ENCODE peak calls at places on chromosome X, in nine cellular contexts. L is brain microvascular endothelial cell; X is neuronal stem cell; F is tibial artery; M is PC-3; Z is WERI-Rb-1; J is aorta; U is spleen; K is naive thymus-derived CD4-positive, alpha-beta T cell. T is an unnamed sample. For H3K36me3, the result is how much of the 10 kb centered on the place peaks cover.

GRCh38 chrX:29530520-29530919 is 684.8 kb upstream of the MAGEB2 start:
- DNase-seq in K (no peak), U (no peak), Z (no peak), X (no peak), J (no peak), L (peak), F (no peak), M (no peak), T (no peak)

GRCh38 chrX:38968344-38968743 is 167.1 kb downstream of the MID1IP1 start:
- DNase-seq in L (no peak), U (no peak), X (no peak), J (no peak), F (no peak), Z (no peak), K (no peak), M (no peak), T (no peak)

GRCh38 chrX:150731795-150732194 is 38.6 kb downstream of the MTMR1 start:
- DNase-seq in F (no peak), L (peak), M (peak), K (no peak), U (no peak), Z (no peak), X (no peak), J (no peak), T (no peak)

GRCh38 chrX:133923548-133923947 is 61.8 kb downstream of the GPC3 start:
- DNase-seq in M (no peak), U (no peak), L (no peak), K (no peak), X (no peak), J (no peak), F (no peak), Z (no peak), T (no peak)

GRCh38 chrX:97616883-97617510 is 733.3 kb downstream of the RPA4 start:
- DNase-seq in J (peak), K (no peak), Z (no peak), F (no peak), L (peak), U (no peak), X (no peak), M (peak), T (no peak)

GRCh38 chrX:34656842-34657780 is at the start of gene TMEM47:
- DNase-seq in Z (peak), M (peak), U (peak), X (peak), L (peak), F (peak), J (peak), K (no peak), T (peak)

GRCh38 chrX:120559799-120560198 is 963 bp downstream of the CUL4B start:
- DNase-seq in F (no peak), K (no peak), U (no peak), J (no peak), Z (no peak), X (no peak), M (no peak), L (no peak), T (no peak)

GRCh38 chrX:21840199-21840557 is 761 bp downstream of the MBTPS2 start:
- DNase-seq in L (no peak), J (no peak), M (no peak), K (no peak), U (no peak), Z (no peak), F (no peak), X (no peak), T (no peak)

GRCh38 chrX:140346711-140347110 is 158.2 kb downstream of the SOX3 start:
- DNase-seq in X (no peak), Z (no peak), F (no peak), K (no peak), M (no peak), L (no peak), U (no peak), J (no peak), T (no peak)

GRCh38 chrX:103453655-103454054 is 65.6 kb downstream of the RAB40A start:
- DNase-seq in L (peak), Z (no peak), F (no peak), J (no peak), X (no peak), M (peak), U (no peak), K (no peak), T (no peak)

GRCh38 chrX:31969714-31970113 is 897.9 kb upstream of the FTHL17 start:
- DNase-seq in U (no peak), M (no peak), Z (no peak), J (no peak), F (no peak), K (no peak), L (no peak), X (no peak), T (no peak)

GRCh38 chrX:40867352-40867751 is 132.0 kb upstream of the MED14 start:
- DNase-seq in X (no peak), J (no peak), U (no peak), M (peak), Z (no peak), K (no peak), F (no peak), L (no peak), T (no peak)

GRCh38 chrX:39361736-39362135 is 560.5 kb downstream of the MID1IP1 start:
- DNase-seq in L (no peak), K (no peak), M (no peak), F (no peak), J (no peak), U (no peak), X (no peak), Z (no peak), T (no peak)

GRCh38 chrX:26925088-26925487 is 538.1 kb downstream of the PPP4R3C start:
- DNase-seq in F (no peak), Z (no peak), K (no peak), J (no peak), L (no peak), M (no peak), U (no peak), X (no peak), T (no peak)

GRCh38 chrX:95841863-95842262 is 842.8 kb upstream of the DIAPH2 start:
- DNase-seq in F (no peak), K (no peak), Z (no peak), L (no peak), J (no peak), U (no peak), M (no peak), X (no peak), T (no peak)

GRCh38 chrX:23578079-23578478 is 89.2 kb upstream of the PRDX4 start:
- DNase-seq in U (no peak), K (no peak), F (no peak), Z (no peak), J (no peak), M (peak), X (no peak), L (peak), T (no peak)

GRCh38 chrX:13472975-13473665 is 96.3 kb upstream of the EGFL6 start:
- DNase-seq in X (no peak), Z (no peak), F (no peak), J (no peak), L (no peak), U (no peak), M (no peak), K (no peak), T (no peak)

GRCh38 chrX:13471269-13471668 is 98.1 kb upstream of the EGFL6 start:
- DNase-seq in K (no peak), F (no peak), X (no peak), Z (peak), U (no peak), L (no peak), J (no peak), M (no peak), T (no peak)

GRCh38 chrX:13476384-13476783 is 93.0 kb upstream of the EGFL6 start:
- DNase-seq in F (no peak), L (no peak), M (no peak), J (no peak), U (no peak), K (no peak), Z (peak), X (no peak), T (no peak)

GRCh38 chrX:13470680-13470967 is 98.8 kb upstream of the EGFL6 start:
- DNase-seq in K (no peak), M (no peak), Z (no peak), F (no peak), J (no peak), L (no peak), X (peak), U (no peak), T (no peak)

GRCh38 chrX:13473666-13474516 is 95.5 kb upstream of the EGFL6 start:
- DNase-seq in F (no peak), U (no peak), J (no peak), X (no peak), Z (no peak), L (peak), M (no peak), K (peak), T (no peak)
- H3K4me3 ChIP-seq in F (no peak), U (no peak), J (no peak), X (no peak), Z (no peak), L (no peak), M (no peak), K (peak), T (no peak)

GRCh38 chrX:154355094-154355775 is 19.2 kb downstream of the FLNA start:
- DNase-seq in U (no peak), F (no peak), X (no peak), Z (no peak), L (no peak), J (no peak), M (no peak), K (no peak), T (no peak)

GRCh38 chrX:154354516-154354915 is 19.9 kb downstream of the FLNA start:
- DNase-seq in J (no peak), U (no peak), X (no peak), F (no peak), M (no peak), L (no peak), Z (no peak), K (no peak), T (no peak)

GRCh38 chrX:154352466-154352865 is 22.0 kb downstream of the FLNA start:
- DNase-seq in M (no peak), X (no peak), F (no peak), L (no peak), K (no peak), J (no peak), Z (no peak), U (no peak), T (no peak)

GRCh38 chrX:154353172-154353843 is 21.1 kb downstream of the FLNA start:
- DNase-seq in X (no peak), K (no peak), L (no peak), M (no peak), U (no peak), F (no peak), Z (no peak), J (no peak), T (no peak)

DNA sequence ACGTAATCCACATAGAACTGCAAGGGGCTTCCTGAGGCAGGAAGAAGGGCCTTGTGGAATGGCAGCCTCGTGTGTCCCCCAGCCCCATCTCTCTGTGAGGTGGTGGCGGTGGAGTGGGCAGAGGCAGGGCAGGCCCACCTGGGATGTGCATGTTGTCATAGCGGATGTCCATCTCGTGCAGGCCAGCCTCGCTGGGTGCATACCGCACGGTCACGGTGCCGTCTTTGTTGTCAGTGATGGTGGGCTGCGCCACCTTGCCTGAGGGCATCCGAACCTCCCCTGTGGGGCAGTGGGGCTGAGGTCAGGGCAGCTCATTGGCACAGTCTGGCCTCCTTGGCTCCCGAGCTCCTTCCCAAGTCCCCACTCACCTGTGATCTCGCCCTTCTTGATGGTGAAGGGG is 20.4 kb downstream of the FLNA start:
- DNase-seq in K (no peak), Z (no peak), U (no peak), M (no peak), X (no peak), L (no peak), F (no peak), J (no peak), T (no peak)
- H3K36me3 ChIP-seq in K (under half), Z (half or more), U (under half), M (half or more), X (half or more), L (half or more), F (half or more), J (under half), T (under half)

GRCh38 chrX:83512111-83512510 is 4.0 kb downstream of the POU3F4 start:
- DNase-seq in Z (no peak), M (no peak), F (no peak), X (no peak), J (no peak), U (no peak), K (no peak), L (no peak), T (no peak)
- H3K4me3 ChIP-seq in Z (no peak), M (no peak), F (no peak), X (no peak), J (no peak), U (no peak), K (no peak), L (no peak), T (no peak)

DNA sequence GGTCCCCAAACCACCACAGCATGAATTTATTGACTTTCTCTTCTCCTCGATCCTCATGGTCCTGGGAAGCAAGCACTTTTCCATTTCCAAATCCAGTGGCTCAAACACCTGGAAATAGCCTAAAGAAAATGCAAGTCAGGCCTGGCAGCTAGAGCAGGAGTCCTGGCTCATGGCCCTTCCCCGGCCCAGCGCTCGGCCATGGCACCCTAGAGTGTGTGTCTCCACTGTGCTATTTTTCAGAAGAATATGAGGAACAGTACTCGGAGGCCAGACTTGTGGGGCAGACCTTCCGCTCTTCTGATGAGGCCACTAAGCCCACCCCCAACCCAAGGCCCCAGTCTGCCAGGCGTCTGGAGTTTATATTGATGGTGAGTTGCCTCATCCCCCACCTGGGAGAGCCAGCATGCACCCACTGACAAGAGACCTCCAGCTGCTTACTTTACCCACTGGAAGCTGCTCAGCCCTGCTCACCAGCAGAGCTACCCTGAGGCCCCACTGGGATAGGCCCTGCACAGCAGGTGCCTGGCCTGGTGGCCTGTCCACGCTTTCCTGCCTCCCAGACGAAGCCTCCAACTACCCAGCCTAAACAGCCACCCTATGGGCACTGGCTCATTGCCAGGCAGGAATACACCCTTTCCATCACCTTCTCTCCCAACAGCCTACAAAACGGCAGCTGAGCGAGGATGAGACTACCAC is 2.3 kb upstream of the RTL5 start:
- DNase-seq in U (no peak), F (no peak), K (no peak), X (no peak), Z (no peak), M (no peak), J (no peak), L (no peak), T (no peak)
- H3K36me3 ChIP-seq in U (under half), F (under half), K (under half), X (under half), Z (under half), M (under half), J (under half), L (under half), T (under half)

GRCh38 chrX:135974279-135974856 is 580 bp upstream of the MMGT1 start:
- DNase-seq in J (peak), Z (peak), F (peak), M (peak), K (peak), U (peak), X (peak), L (no peak), T (peak)
- H3K4me3 ChIP-seq in J (no peak), Z (no peak), F (peak), M (peak), K (peak), U (peak), X (peak), L (peak), T (peak)

GRCh38 chrX:104913348-104913747 is 307.1 kb downstream of the TEX13A start:
- DNase-seq in U (no peak), X (peak), F (no peak), L (no peak), K (no peak), Z (no peak), J (no peak), M (peak), T (peak)
- H3K36me3 ChIP-seq in U (under half), X (under half), F (under half), L (under half), K (under half), Z (under half), J (under half), M (under half), T (under half)

GRCh38 chrX:2962346-2962745 is 33.2 kb upstream of the ARSD start:
- DNase-seq in K (no peak), Z (no peak), X (no peak), U (peak), M (no peak), L (no peak), J (no peak), F (no peak), T (peak)
- H3K4me3 ChIP-seq in K (no peak), Z (no peak), X (no peak), U (no peak), M (no peak), L (no peak), J (no peak), F (no peak), T (peak)